ENCODE peak calls at places on chromosomes 16 and 17, in eight cellular contexts. W, F, A, O, V, E, Z and H are unnamed samples.

GRCh38 chr16:23362460-23363317 is 60.6 kb downstream of the SCNN1B start:
- ATAC-seq in W (no peak), F (peak), A (peak), O (no peak), V (no peak), E (no peak), Z (no peak), H (no peak)

GRCh38 chr16:17963185-17963836 is 373.2 kb downstream of the NPIPA8 start:
- ATAC-seq in W (no peak), F (no peak), A (no peak), O (no peak), V (no peak), E (no peak), Z (peak), H (peak)

GRCh38 chr17:9677411-9677810 is 32.1 kb downstream of the USP43 start:
- ATAC-seq in W (no peak), F (peak), A (no peak), O (no peak), V (no peak), E (no peak), Z (no peak), H (no peak)

GRCh38 chr17:13199425-13199824 is 181.6 kb upstream of the ELAC2 start:
- ATAC-seq in W (no peak), F (no peak), A (no peak), O (no peak), V (no peak), E (no peak), Z (no peak), H (no peak)

GRCh38 chr17:77423589-77424451 is 283.1 kb downstream of the SEC14L1 start:
- ATAC-seq in W (no peak), F (no peak), A (peak), O (no peak), V (no peak), E (no peak), Z (no peak), H (no peak)

GRCh38 chr17:6702567-6703215 is 10.5 kb downstream of the SLC13A5 start:
- ATAC-seq in W (no peak), F (no peak), A (no peak), O (no peak), V (no peak), E (no peak), Z (no peak), H (no peak)

GRCh38 chr17:72838068-72838467 is 254.4 kb downstream of the SLC39A11 start:
- ATAC-seq in W (no peak), F (no peak), A (no peak), O (no peak), V (no peak), E (no peak), Z (no peak), H (no peak)

GRCh38 chr16:81615411-81615810 is 163.7 kb upstream of the PLCG2 start:
- ATAC-seq in W (no peak), F (no peak), A (no peak), O (no peak), V (no peak), E (no peak), Z (no peak), H (no peak)

GRCh38 chr16:24776486-24777220 is 47.2 kb downstream of the TNRC6A start:
- ATAC-seq in W (no peak), F (no peak), A (peak), O (no peak), V (no peak), E (no peak), Z (no peak), H (no peak)

GRCh38 chr16:23124315-23124714 is 24.9 kb downstream of the USP31 start:
- ATAC-seq in W (peak), F (peak), A (peak), O (no peak), V (peak), E (no peak), Z (no peak), H (no peak)

GRCh38 chr16:89445166-89445565 is 45.2 kb downstream of the ANKRD11 start:
- ATAC-seq in W (no peak), F (no peak), A (no peak), O (no peak), V (no peak), E (no peak), Z (no peak), H (no peak)

GRCh38 chr17:4476512-4477070 is 22.1 kb upstream of the SPNS2 start:
- ATAC-seq in W (no peak), F (no peak), A (peak), O (no peak), V (no peak), E (no peak), Z (no peak), H (no peak)

GRCh38 chr16:88824256-88825077 is 12.7 kb upstream of the APRT start:
- ATAC-seq in W (no peak), F (no peak), A (no peak), O (no peak), V (no peak), E (no peak), Z (no peak), H (no peak)

GRCh38 chr16:56408379-56409098 is 16.8 kb downstream of the AMFR start:
- ATAC-seq in W (no peak), F (peak), A (no peak), O (no peak), V (no peak), E (no peak), Z (no peak), H (no peak)